ENCODE peak calls at places on chromosome 7, in nine cellular contexts. S is sciatic nerve; K is uterus; Q is stimulated activated CD4-positive, alpha-beta T cell treated with anti-CD3 and anti-CD28 coated beads, Interleukin-1b, Interleukin-23, amount 100 ng/mL, for 24 hours; V is left colon; U is stomach; Y is fibroblast of the conjunctiva; R is BJ; M is tibial nerve. H is an unnamed sample.

GRCh38 chr7:24436131-24436920 is 136.9 kb upstream of the PALS2 start:
- DNase-seq in Q (no peak), Y (no peak), M (no peak), R (no peak), K (no peak), U (no peak), S (no peak), V (no peak), H (no peak)

GRCh38 chr7:46486264-46487206 is 565.5 kb upstream of the IGFBP3 start:
- DNase-seq in U (no peak), M (peak), R (peak), Y (peak), S (peak), V (peak), Q (no peak), K (peak), H (peak)

GRCh38 chr7:147535619-147536200 is 1054.9 kb upstream of the C7orf33 start:
- DNase-seq in Q (no peak), R (no peak), Y (peak), M (no peak), S (no peak), V (no peak), U (no peak), K (no peak), H (no peak)

GRCh38 chr7:77352688-77353406 is 63.3 kb downstream of the GSAP start:
- DNase-seq in M (no peak), U (no peak), R (no peak), Q (no peak), K (no peak), S (no peak), Y (no peak), V (no peak), H (no peak)

GRCh38 chr7:158044156-158044823 is 543.3 kb downstream of the PTPRN2 start:
- DNase-seq in S (peak), R (no peak), U (no peak), V (no peak), Y (no peak), Q (no peak), M (no peak), K (no peak), H (no peak)

GRCh38 chr7:121605297-121605640 is 209.2 kb upstream of the FAM3C start:
- DNase-seq in M (no peak), S (no peak), K (no peak), Y (peak), V (no peak), R (no peak), U (no peak), Q (no peak), H (no peak)

GRCh38 chr7:37728747-37729146 is 45.2 kb downstream of the GPR141 start:
- DNase-seq in M (peak), K (no peak), V (no peak), R (no peak), U (no peak), S (no peak), Y (no peak), Q (no peak), H (no peak)

GRCh38 chr7:38211940-38212339 is 33.9 kb downstream of the STARD3NL start:
- DNase-seq in K (peak), Y (no peak), S (no peak), Q (no peak), U (no peak), V (no peak), R (no peak), M (no peak), H (no peak)

GRCh38 chr7:108067844-108068243 is 62.3 kb downstream of the LAMB4 start:
- DNase-seq in Y (no peak), R (no peak), S (no peak), K (no peak), U (no peak), M (no peak), Q (no peak), V (no peak), H (no peak)

GRCh38 chr7:142940968-142941535 is 1.8 kb downstream of the LLCFC1 start:
- DNase-seq in V (no peak), S (no peak), R (no peak), U (no peak), Q (no peak), M (no peak), K (no peak), Y (no peak), H (no peak)

GRCh38 chr7:127792528-127793342 is 140.7 kb downstream of the SND1 start:
- DNase-seq in R (no peak), K (no peak), Q (peak), Y (no peak), V (no peak), S (no peak), U (peak), M (no peak), H (peak)

GRCh38 chr7:83751217-83751616 is 102.3 kb upstream of the SEMA3E start:
- DNase-seq in R (no peak), M (no peak), Y (peak), V (no peak), K (no peak), Q (no peak), U (no peak), S (no peak), H (no peak)

GRCh38 chr7:123846217-123846891 is 1.4 kb downstream of the HYAL4 start:
- DNase-seq in M (no peak), Y (no peak), S (no peak), Q (no peak), V (no peak), K (no peak), R (no peak), U (no peak), H (no peak)

GRCh38 chr7:151130741-151131157 is 36.7 kb downstream of the GBX1 start:
- DNase-seq in S (no peak), V (no peak), Y (no peak), U (no peak), K (no peak), Q (no peak), M (no peak), R (no peak), H (no peak)

GRCh38 chr7:102079140-102080002 is 207.3 kb upstream of the SH2B2 start:
- DNase-seq in S (no peak), M (no peak), U (no peak), V (no peak), K (no peak), R (no peak), Q (no peak), Y (no peak), H (no peak)

H was measured in NCI-H460.